ENCODE peak calls at places on chromosome 16, in four cellular contexts. E is HCT116, Q is GM23338, H is H1. X is an unnamed sample.

GRCh38 chr16:71460246-71460645 is 1.8 kb downstream of the ZNF23 start:
- DNase-seq in H (no peak), Q (no peak), E (no peak), X (no peak)

GRCh38 chr16:57612494-57612893 is 15.9 kb upstream of the ADGRG1 start:
- DNase-seq in H (peak), Q (no peak), E (no peak), X (no peak)

GRCh38 chr16:24689128-24689527 is 40.3 kb upstream of the TNRC6A start:
- DNase-seq in H (no peak), E (peak), Q (peak), X (no peak)

GRCh38 chr16:52114414-52114813 is 432.5 kb downstream of the TOX3 start:
- DNase-seq in Q (peak), E (no peak), H (no peak), X (no peak)

GRCh38 chr16:12794486-12795399 is 8.9 kb downstream of the CPPED1 start:
- DNase-seq in Q (peak), E (no peak), H (no peak), X (no peak)

GRCh38 chr16:2757344-2757743 is 4.9 kb downstream of the SRRM2 start:
- DNase-seq in Q (no peak), E (no peak), H (no peak), X (no peak)

GRCh38 chr16:66476328-66477027 is 49.4 kb downstream of the BEAN1 start:
- DNase-seq in H (peak), Q (peak), E (no peak), X (no peak)

GRCh38 chr16:80899804-80900592 is 95.6 kb upstream of the CDYL2 start:
- DNase-seq in E (no peak), H (peak), Q (no peak), X (no peak)

GRCh38 chr16:77850637-77851330 is 62.4 kb downstream of the VAT1L start:
- DNase-seq in H (no peak), Q (no peak), E (no peak), X (no peak)

GRCh38 chr16:75198135-75198600 is 8.8 kb downstream of the CTRB2 start:
- DNase-seq in E (no peak), H (no peak), Q (no peak), X (no peak)
- H3K4me2 ChIP-seq in E (no peak), H (no peak), Q (no peak), X (no peak)

GRCh38 chr16:8241408-8241807 is 348.9 kb downstream of the TMEM114 start:
- DNase-seq in H (no peak), E (no peak), Q (no peak), X (no peak)
- TF ChIP-seq POLR2AphosphoS5 in H (no peak), E (no peak), Q (no peak), X (no peak)

GRCh38 chr16:86634290-86634689 is 55.9 kb downstream of the FOXL1 start:
- DNase-seq in E (peak), Q (peak), H (no peak), X (no peak)

GRCh38 chr16:86637744-86638143 is 59.4 kb downstream of the FOXL1 start:
- DNase-seq in Q (no peak), E (no peak), H (no peak), X (no peak)

GRCh38 chr16:86635181-86635580 is 56.8 kb downstream of the FOXL1 start:
- DNase-seq in E (no peak), Q (no peak), H (no peak), X (no peak)

GRCh38 chr16:86638642-86639041 is 60.3 kb downstream of the FOXL1 start:
- DNase-seq in E (no peak), H (no peak), Q (no peak), X (no peak)

DNA sequence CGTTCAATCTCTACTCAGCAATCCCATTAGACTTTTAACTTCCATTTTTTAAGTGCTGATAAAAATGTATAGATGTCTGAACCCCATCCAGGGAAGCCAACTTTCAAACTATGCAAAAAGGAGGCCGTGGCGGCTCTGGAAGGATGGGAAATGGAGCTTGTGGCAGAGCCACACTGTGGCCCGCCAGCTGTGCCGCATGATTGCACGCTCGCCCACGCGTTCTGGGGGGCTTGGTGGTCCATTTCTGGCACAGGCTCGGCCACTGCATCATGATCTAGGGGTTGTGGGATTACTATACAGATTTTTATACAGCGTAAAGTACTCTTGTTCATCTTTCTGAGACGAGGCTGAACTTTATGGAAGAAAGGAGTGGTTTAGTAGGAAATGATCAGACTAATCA is 57.6 kb downstream of the FOXL1 start:
- DNase-seq in H (no peak), E (no peak), Q (no peak), X (no peak)
- H3K4me2 ChIP-seq in H (no peak), E (no peak), Q (no peak), X (no peak)

GRCh38 chr16:28258571-28258970 is 33.8 kb upstream of the SBK1 start:
- DNase-seq in Q (peak), H (no peak), E (no peak), X (no peak)
- TF ChIP-seq POLR2AphosphoS5 in Q (no peak), H (no peak), E (no peak), X (no peak)

DNA sequence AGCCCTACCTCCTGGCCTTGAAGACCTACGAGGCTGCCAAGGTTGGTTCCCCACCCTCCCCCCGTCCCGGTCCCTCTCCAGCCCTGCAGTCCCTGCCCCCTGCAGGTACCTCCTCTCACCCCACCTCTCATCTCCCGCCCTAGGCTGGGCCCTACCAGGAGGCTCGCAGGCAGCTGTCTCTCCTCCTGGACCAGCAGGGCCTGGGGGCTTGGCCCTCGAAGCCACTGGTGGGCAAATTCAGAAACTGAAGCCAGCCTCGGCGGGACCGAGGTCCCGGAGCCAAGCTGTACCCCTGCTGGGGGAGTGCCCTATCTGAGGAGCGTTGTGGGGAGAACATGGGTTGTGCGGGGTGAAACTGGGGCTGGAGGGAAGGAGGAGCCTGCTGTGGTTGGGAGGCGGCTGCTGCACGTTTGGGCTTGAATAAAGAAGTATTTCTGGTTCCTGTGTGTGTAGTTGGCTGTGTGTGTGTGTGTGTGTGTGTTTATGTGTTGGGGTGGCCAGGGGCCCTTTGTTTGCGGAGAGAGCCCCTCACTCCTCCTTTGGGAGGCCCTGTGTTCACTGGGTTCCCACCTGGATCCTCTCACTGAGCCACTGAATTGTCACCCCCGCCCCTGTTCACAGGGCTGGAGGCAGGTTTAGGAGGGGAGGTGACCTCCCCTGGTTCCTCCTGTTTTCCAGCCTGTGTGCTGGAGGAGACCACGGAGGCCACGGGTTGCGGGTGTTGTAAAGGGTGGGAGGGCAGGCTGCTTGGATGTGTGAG is 6.0 kb downstream of the ADAD2 start:
- DNase-seq in E (no peak), H (no peak), Q (no peak), X (no peak)
- H3K4me2 ChIP-seq in E (no peak), H (no peak), Q (no peak), X (no peak)

DNA sequence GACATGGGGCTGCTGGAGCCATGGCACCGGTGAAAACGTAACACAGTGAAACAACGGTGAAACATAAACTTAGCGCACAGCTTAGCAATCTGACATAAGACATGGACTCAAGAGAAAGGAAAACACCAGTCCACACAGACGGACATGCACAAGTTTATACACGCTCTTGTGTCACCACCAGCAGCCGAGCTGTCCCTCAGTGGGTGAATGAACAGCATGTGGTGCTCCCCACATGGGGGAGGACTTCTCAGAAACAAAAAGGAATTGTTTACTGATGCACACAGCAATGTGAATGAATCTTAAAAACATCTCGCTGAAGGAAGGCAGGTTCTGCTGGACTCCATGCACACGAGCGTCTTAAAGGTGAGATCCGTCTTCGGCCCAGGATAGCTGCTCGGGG is 34.2 kb downstream of the KLHDC4 start:
- DNase-seq in E (no peak), Q (no peak), H (no peak), X (no peak)
- TF ChIP-seq POLR2AphosphoS5 in E (no peak), Q (no peak), H (no peak), X (no peak)

GRCh38 chr16:53740476-53740875 is 36.5 kb downstream of the FTO start:
- DNase-seq in H (no peak), E (no peak), Q (no peak), X (no peak)
- H3K4me2 ChIP-seq in H (no peak), E (no peak), Q (no peak), X (no peak)

X was measured in GM12878.